ENCODE peak calls at places on chromosomes 11 and 22, in six cellular contexts. One of them, this sample, is unnamed.

GRCh38 chr11:8870461-8871282 is 40.3 kb upstream of the AKIP1 start:
- DNase-seq in fibroblast of pulmonary artery: peak
- DNase-seq in right lobe of liver: peak
- DNase-seq in cardiac muscle cell: peak
- DNase-seq in GM23338: peak
- DNase-seq in WTC11: peak
- DNase-seq in this sample: peak

GRCh38 chr11:44304091-44305084 is 5.6 kb downstream of the ALX4 start:
- DNase-seq in WTC11: peak
- DNase-seq in right lobe of liver: no peak
- DNase-seq in fibroblast of pulmonary artery: no peak
- DNase-seq in cardiac muscle cell: no peak
- DNase-seq in GM23338: peak
- DNase-seq in this sample: no peak

GRCh38 chr11:113293936-113294335 is 20.4 kb upstream of the TTC12 start:
- DNase-seq in WTC11: no peak
- DNase-seq in right lobe of liver: no peak
- DNase-seq in fibroblast of pulmonary artery: no peak
- DNase-seq in GM23338: no peak
- DNase-seq in cardiac muscle cell: no peak
- DNase-seq in this sample: no peak

GRCh38 chr11:42311504-42311903 is 852.1 kb upstream of the LRRC4C start:
- DNase-seq in cardiac muscle cell: no peak
- DNase-seq in WTC11: no peak
- DNase-seq in fibroblast of pulmonary artery: peak
- DNase-seq in right lobe of liver: no peak
- DNase-seq in GM23338: no peak
- DNase-seq in this sample: no peak

GRCh38 chr11:68142441-68143309 is 21.5 kb upstream of the CHKA start:
- DNase-seq in right lobe of liver: no peak
- DNase-seq in WTC11: no peak
- DNase-seq in cardiac muscle cell: no peak
- DNase-seq in fibroblast of pulmonary artery: no peak
- DNase-seq in GM23338: no peak
- DNase-seq in this sample: peak

GRCh38 chr22:47154621-47155081 is 392.2 kb downstream of the TBC1D22A start:
- DNase-seq in GM23338: no peak
- DNase-seq in right lobe of liver: no peak
- DNase-seq in fibroblast of pulmonary artery: peak
- DNase-seq in WTC11: no peak
- DNase-seq in cardiac muscle cell: peak
- DNase-seq in this sample: no peak

GRCh38 chr22:37196539-37197450 is 8.7 kb upstream of the C1QTNF6 start:
- DNase-seq in WTC11: no peak
- DNase-seq in right lobe of liver: peak
- DNase-seq in fibroblast of pulmonary artery: peak
- DNase-seq in cardiac muscle cell: peak
- DNase-seq in GM23338: no peak
- DNase-seq in this sample: peak

GRCh38 chr11:75270896-75271415 is 30.4 kb downstream of the TPBGL start:
- DNase-seq in cardiac muscle cell: no peak
- DNase-seq in right lobe of liver: peak
- DNase-seq in fibroblast of pulmonary artery: peak
- DNase-seq in WTC11: no peak
- DNase-seq in GM23338: peak
- DNase-seq in this sample: no peak

GRCh38 chr22:19537941-19538488 is 13.8 kb upstream of the CLDN5 start:
- DNase-seq in WTC11: no peak
- DNase-seq in right lobe of liver: no peak
- DNase-seq in cardiac muscle cell: no peak
- DNase-seq in GM23338: no peak
- DNase-seq in fibroblast of pulmonary artery: no peak
- DNase-seq in this sample: no peak

GRCh38 chr22:33969052-33969451 is 48.8 kb upstream of the LARGE1 start:
- DNase-seq in cardiac muscle cell: no peak
- DNase-seq in WTC11: no peak
- DNase-seq in right lobe of liver: no peak
- DNase-seq in GM23338: peak
- DNase-seq in fibroblast of pulmonary artery: no peak
- DNase-seq in this sample: no peak

GRCh38 chr22:45678961-45679912 is 7.6 kb downstream of the ATXN10 start:
- DNase-seq in GM23338: no peak
- DNase-seq in fibroblast of pulmonary artery: no peak
- DNase-seq in right lobe of liver: no peak
- DNase-seq in cardiac muscle cell: no peak
- DNase-seq in WTC11: no peak
- DNase-seq in this sample: no peak

GRCh38 chr22:41341990-41342389 is 39.8 kb upstream of the TEF start:
- DNase-seq in WTC11: no peak
- DNase-seq in right lobe of liver: no peak
- DNase-seq in cardiac muscle cell: no peak
- DNase-seq in fibroblast of pulmonary artery: no peak
- DNase-seq in GM23338: no peak
- DNase-seq in this sample: no peak

GRCh38 chr22:26549902-26550497 is 37.7 kb upstream of the TFIP11 start:
- DNase-seq in fibroblast of pulmonary artery: no peak
- DNase-seq in right lobe of liver: no peak
- DNase-seq in cardiac muscle cell: no peak
- DNase-seq in GM23338: no peak
- DNase-seq in WTC11: no peak
- DNase-seq in this sample: no peak

GRCh38 chr11:69912911-69913451 is 93.8 kb upstream of the FGF3 start:
- DNase-seq in fibroblast of pulmonary artery: no peak
- DNase-seq in GM23338: peak
- DNase-seq in right lobe of liver: peak
- DNase-seq in WTC11: peak
- DNase-seq in cardiac muscle cell: no peak
- DNase-seq in this sample: no peak

GRCh38 chr22:25027552-25027951 is 75.0 kb downstream of the KIAA1671 start:
- DNase-seq in cardiac muscle cell: peak
- DNase-seq in fibroblast of pulmonary artery: no peak
- DNase-seq in WTC11: no peak
- DNase-seq in right lobe of liver: no peak
- DNase-seq in GM23338: no peak
- DNase-seq in this sample: peak

DNA sequence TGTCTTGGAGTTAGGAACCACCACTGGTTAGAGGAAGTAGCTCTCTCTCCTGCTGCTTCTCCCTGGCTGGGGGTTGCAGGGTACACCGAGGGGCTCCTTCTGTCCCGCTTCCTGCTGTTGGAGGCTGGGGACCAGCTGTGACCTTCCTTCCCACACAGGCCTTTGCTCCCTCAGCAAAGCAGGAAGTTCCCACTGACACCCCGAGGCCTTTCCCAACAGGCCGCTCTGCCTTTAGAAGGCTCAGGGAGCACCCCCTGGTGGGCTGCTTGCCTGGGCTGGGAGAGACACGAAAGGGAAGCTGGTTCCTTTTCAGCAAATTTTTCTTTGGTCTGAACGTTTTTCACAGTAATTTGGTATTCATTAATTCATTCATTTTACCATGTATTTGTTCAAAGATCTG is 527.9 kb upstream of the B3GAT1 start:
- DNase-seq in right lobe of liver: no peak
- DNase-seq in fibroblast of pulmonary artery: no peak
- DNase-seq in WTC11: peak
- DNase-seq in GM23338: no peak
- DNase-seq in cardiac muscle cell: peak
- DNase-seq in this sample: no peak
- TF ChIP-seq CTCF in right lobe of liver: no peak
- TF ChIP-seq CTCF in fibroblast of pulmonary artery: no peak
- TF ChIP-seq CTCF in WTC11: no peak
- TF ChIP-seq CTCF in GM23338: peak
- TF ChIP-seq CTCF in cardiac muscle cell: peak
- TF ChIP-seq CTCF in this sample: no peak

GRCh38 chr11:97687106-97687505 is 1297.3 kb downstream of the JRKL start:
- DNase-seq in GM23338: peak
- DNase-seq in WTC11: no peak
- DNase-seq in right lobe of liver: no peak
- DNase-seq in cardiac muscle cell: peak
- DNase-seq in fibroblast of pulmonary artery: no peak
- DNase-seq in this sample: no peak

GRCh38 chr11:97684486-97685439 is 1295.0 kb downstream of the JRKL start:
- DNase-seq in cardiac muscle cell: no peak
- DNase-seq in right lobe of liver: no peak
- DNase-seq in fibroblast of pulmonary artery: no peak
- DNase-seq in WTC11: no peak
- DNase-seq in GM23338: no peak
- DNase-seq in this sample: no peak

GRCh38 chr11:97683733-97684132 is 1293.9 kb downstream of the JRKL start:
- DNase-seq in GM23338: peak
- DNase-seq in right lobe of liver: no peak
- DNase-seq in WTC11: peak
- DNase-seq in fibroblast of pulmonary artery: no peak
- DNase-seq in cardiac muscle cell: no peak
- DNase-seq in this sample: no peak
- TF ChIP-seq CTCF in GM23338: peak
- TF ChIP-seq CTCF in right lobe of liver: no peak
- TF ChIP-seq CTCF in WTC11: peak
- TF ChIP-seq CTCF in fibroblast of pulmonary artery: no peak
- TF ChIP-seq CTCF in cardiac muscle cell: no peak
- TF ChIP-seq CTCF in this sample: no peak

GRCh38 chr22:31651667-31652066 is 10.3 kb downstream of the PISD start:
- DNase-seq in WTC11: no peak
- DNase-seq in cardiac muscle cell: no peak
- DNase-seq in GM23338: no peak
- DNase-seq in fibroblast of pulmonary artery: no peak
- DNase-seq in right lobe of liver: no peak
- DNase-seq in this sample: no peak

GRCh38 chr22:31654408-31654807 is 7.6 kb downstream of the PISD start:
- DNase-seq in WTC11: no peak
- DNase-seq in right lobe of liver: no peak
- DNase-seq in cardiac muscle cell: no peak
- DNase-seq in GM23338: no peak
- DNase-seq in fibroblast of pulmonary artery: no peak
- DNase-seq in this sample: no peak

GRCh38 chr22:31653944-31654343 is 8.1 kb downstream of the PISD start:
- DNase-seq in right lobe of liver: no peak
- DNase-seq in GM23338: no peak
- DNase-seq in fibroblast of pulmonary artery: no peak
- DNase-seq in WTC11: no peak
- DNase-seq in cardiac muscle cell: no peak
- DNase-seq in this sample: no peak

GRCh38 chr22:31652129-31652528 is 9.9 kb downstream of the PISD start:
- DNase-seq in GM23338: no peak
- DNase-seq in right lobe of liver: no peak
- DNase-seq in fibroblast of pulmonary artery: no peak
- DNase-seq in WTC11: no peak
- DNase-seq in cardiac muscle cell: no peak
- DNase-seq in this sample: no peak

DNA sequence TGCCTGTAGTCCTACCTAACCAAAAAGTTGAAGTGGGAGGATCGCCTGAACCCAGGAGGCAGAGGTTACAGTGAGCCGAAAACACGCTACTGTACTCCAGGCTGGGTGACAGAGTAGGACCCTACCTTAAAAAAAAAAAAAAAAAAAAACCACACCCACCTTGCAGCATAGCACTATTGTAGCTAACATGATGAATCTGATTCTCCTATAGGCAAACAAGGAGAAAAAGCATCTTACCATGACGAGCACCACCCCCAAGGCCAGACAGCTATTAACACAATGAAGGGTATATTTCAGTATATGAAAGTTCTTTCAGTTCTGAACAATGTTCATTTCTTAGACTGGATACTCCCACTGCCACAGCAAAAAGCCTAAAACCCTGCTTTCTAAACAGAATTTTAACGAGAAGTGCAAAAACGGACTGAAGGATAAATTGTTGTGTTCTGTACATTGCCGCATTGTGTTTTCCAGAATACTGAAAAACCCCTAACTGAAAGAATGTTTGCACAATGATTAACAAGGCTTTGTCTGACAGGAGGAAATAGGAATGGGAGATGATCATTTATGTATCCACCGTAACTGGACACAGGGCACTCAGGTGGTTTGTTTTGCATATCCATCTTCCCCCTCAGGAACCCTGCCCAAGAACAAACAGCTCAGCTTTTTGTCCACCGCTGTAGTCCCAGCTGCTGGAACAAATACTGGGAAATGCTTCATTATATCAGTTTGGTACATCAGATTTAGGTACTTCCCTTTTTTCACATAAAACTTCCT is 8.9 kb downstream of the PISD start:
- DNase-seq in cardiac muscle cell: no peak
- DNase-seq in WTC11: no peak
- DNase-seq in GM23338: no peak
- DNase-seq in fibroblast of pulmonary artery: no peak
- DNase-seq in right lobe of liver: no peak
- DNase-seq in this sample: no peak
- TF ChIP-seq CTCF in cardiac muscle cell: no peak
- TF ChIP-seq CTCF in WTC11: no peak
- TF ChIP-seq CTCF in GM23338: no peak
- TF ChIP-seq CTCF in fibroblast of pulmonary artery: no peak
- TF ChIP-seq CTCF in right lobe of liver: no peak
- TF ChIP-seq CTCF in this sample: no peak

GRCh38 chr11:116352881-116353280 is 419.9 kb downstream of the BUD13 start:
- DNase-seq in WTC11: no peak
- DNase-seq in cardiac muscle cell: no peak
- DNase-seq in fibroblast of pulmonary artery: no peak
- DNase-seq in right lobe of liver: no peak
- DNase-seq in GM23338: no peak
- DNase-seq in this sample: no peak

GRCh38 chr11:116355104-116355503 is 417.7 kb downstream of the BUD13 start:
- DNase-seq in right lobe of liver: no peak
- DNase-seq in WTC11: no peak
- DNase-seq in cardiac muscle cell: no peak
- DNase-seq in GM23338: no peak
- DNase-seq in fibroblast of pulmonary artery: no peak
- DNase-seq in this sample: no peak

GRCh38 chr11:116353517-116353916 is 419.3 kb downstream of the BUD13 start:
- DNase-seq in WTC11: no peak
- DNase-seq in right lobe of liver: no peak
- DNase-seq in GM23338: no peak
- DNase-seq in cardiac muscle cell: no peak
- DNase-seq in fibroblast of pulmonary artery: no peak
- DNase-seq in this sample: no peak

GRCh38 chr11:116360542-116360941 is 412.2 kb downstream of the BUD13 start:
- DNase-seq in right lobe of liver: no peak
- DNase-seq in WTC11: no peak
- DNase-seq in fibroblast of pulmonary artery: no peak
- DNase-seq in GM23338: no peak
- DNase-seq in cardiac muscle cell: no peak
- DNase-seq in this sample: no peak

DNA sequence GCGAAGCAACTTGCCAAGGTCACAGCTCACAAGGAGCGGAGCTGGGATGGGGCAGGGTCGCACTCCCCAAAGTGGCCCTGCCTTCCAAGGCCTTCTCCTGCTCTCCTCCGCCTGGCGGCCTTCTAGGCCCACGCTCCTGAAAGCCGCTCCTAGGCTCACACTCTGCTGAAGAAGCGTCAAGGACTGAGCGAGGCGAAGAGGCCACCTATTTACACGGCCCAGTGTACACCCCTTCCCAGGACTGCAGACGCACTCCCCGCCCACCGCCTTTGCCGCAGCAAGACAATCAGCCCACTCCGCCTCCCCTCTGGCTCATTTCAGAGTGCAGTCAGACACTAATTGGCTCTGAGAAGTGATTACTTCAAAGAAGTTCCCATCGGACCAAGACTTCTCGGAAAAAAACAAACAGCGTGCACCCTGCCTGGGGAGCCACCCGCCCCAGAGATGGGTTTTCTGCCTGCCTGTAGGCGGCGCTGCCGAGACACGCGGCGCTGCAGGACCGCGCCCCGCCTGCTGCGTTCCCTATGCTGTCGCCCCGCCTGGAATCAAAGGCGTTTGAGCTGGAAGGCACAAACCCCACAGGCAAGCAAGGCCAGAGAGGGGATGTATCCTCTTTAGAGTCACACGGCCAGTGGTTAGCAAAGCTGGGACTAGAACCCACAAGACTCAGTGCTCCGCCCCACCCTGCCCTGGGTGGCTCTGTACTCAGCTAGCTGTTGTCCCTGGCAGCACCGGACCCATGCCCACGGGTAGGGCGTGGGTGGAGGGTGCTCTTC is 414.8 kb downstream of the BUD13 start:
- DNase-seq in WTC11: peak
- DNase-seq in right lobe of liver: no peak
- DNase-seq in fibroblast of pulmonary artery: no peak
- DNase-seq in cardiac muscle cell: peak
- DNase-seq in GM23338: peak
- DNase-seq in this sample: peak
- TF ChIP-seq CTCF in WTC11: peak
- TF ChIP-seq CTCF in right lobe of liver: peak
- TF ChIP-seq CTCF in fibroblast of pulmonary artery: no peak
- TF ChIP-seq CTCF in cardiac muscle cell: peak
- TF ChIP-seq CTCF in GM23338: peak
- TF ChIP-seq CTCF in this sample: peak

This sample was measured in mucosa of descending colon.